ENCODE peak calls at places on chromosome 12, in five cellular contexts. One of them, this sample, is unnamed.
A peak's percentile ranks its signal among the peaks of the same experiment; 100 is the strongest.

GRCh38 chr12:103917873-103918272 is 12.3 kb upstream of the HSP90B1 start:
- DNase-seq in GM03348: no peak
- DNase-seq in neuronal stem cell: no peak
- DNase-seq in C1 segment of cervical spinal cord: no peak
- DNase-seq in testis: no peak
- DNase-seq in this sample: no peak

GRCh38 chr12:68957273-68957672 is 24.3 kb upstream of the CPM start:
- DNase-seq in GM03348: peak; percentile 23
- DNase-seq in neuronal stem cell: no peak
- DNase-seq in C1 segment of cervical spinal cord: no peak
- DNase-seq in testis: no peak
- DNase-seq in this sample: no peak

GRCh38 chr12:102052192-102053061 is 9.4 kb downstream of the WASHC3 start:
- DNase-seq in GM03348: no peak
- DNase-seq in neuronal stem cell: no peak
- DNase-seq in C1 segment of cervical spinal cord: no peak
- DNase-seq in testis: no peak
- DNase-seq in this sample: no peak

GRCh38 chr12:47282206-47282605 is 202.4 kb upstream of the AMIGO2 start:
- DNase-seq in GM03348: peak; percentile 49
- DNase-seq in neuronal stem cell: no peak
- DNase-seq in C1 segment of cervical spinal cord: no peak
- DNase-seq in testis: no peak
- DNase-seq in this sample: no peak

GRCh38 chr12:79933580-79934264 is 1.2 kb downstream of the PPP1R12A start:
- DNase-seq in GM03348: peak; percentile 12
- DNase-seq in neuronal stem cell: peak; percentile 15
- DNase-seq in C1 segment of cervical spinal cord: no peak
- DNase-seq in testis: peak; percentile 37
- DNase-seq in this sample: no peak

GRCh38 chr12:130184531-130185090 is 22.3 kb downstream of the FZD10 start:
- DNase-seq in GM03348: no peak
- DNase-seq in neuronal stem cell: no peak
- DNase-seq in C1 segment of cervical spinal cord: no peak
- DNase-seq in testis: no peak
- DNase-seq in this sample: no peak

GRCh38 chr12:53572134-53572758 is 53.9 kb downstream of the ATF7 start:
- DNase-seq in GM03348: no peak
- DNase-seq in neuronal stem cell: no peak
- DNase-seq in C1 segment of cervical spinal cord: no peak
- DNase-seq in testis: no peak
- DNase-seq in this sample: no peak

GRCh38 chr12:106170285-106170684 is 31.5 kb upstream of the NUAK1 start:
- DNase-seq in GM03348: peak; percentile 49
- DNase-seq in neuronal stem cell: no peak
- DNase-seq in C1 segment of cervical spinal cord: no peak
- DNase-seq in testis: no peak
- DNase-seq in this sample: no peak

GRCh38 chr12:25241171-25242020 is 9.3 kb downstream of the KRAS start:
- DNase-seq in GM03348: peak; percentile 39
- DNase-seq in neuronal stem cell: no peak
- DNase-seq in C1 segment of cervical spinal cord: no peak
- DNase-seq in testis: no peak
- DNase-seq in this sample: no peak

GRCh38 chr12:114403690-114404450 is 2.1 kb downstream of the TBX5 start:
- DNase-seq in GM03348: no peak
- DNase-seq in neuronal stem cell: peak; percentile 31
- DNase-seq in C1 segment of cervical spinal cord: no peak
- DNase-seq in testis: no peak
- DNase-seq in this sample: no peak

GRCh38 chr12:32264995-32265394 is 134.4 kb upstream of the FGD4 start:
- DNase-seq in GM03348: peak; percentile 9
- DNase-seq in neuronal stem cell: no peak
- DNase-seq in C1 segment of cervical spinal cord: no peak
- DNase-seq in testis: no peak
- DNase-seq in this sample: no peak

GRCh38 chr12:76237086-76237701 is 111.0 kb downstream of the BBS10 start:
- DNase-seq in GM03348: no peak
- DNase-seq in neuronal stem cell: no peak
- DNase-seq in C1 segment of cervical spinal cord: no peak
- DNase-seq in testis: no peak
- DNase-seq in this sample: no peak

GRCh38 chr12:29559194-29559593 is 61.7 kb upstream of the OVCH1 start:
- DNase-seq in GM03348: no peak
- DNase-seq in neuronal stem cell: no peak
- DNase-seq in C1 segment of cervical spinal cord: no peak
- DNase-seq in testis: no peak
- DNase-seq in this sample: no peak

GRCh38 chr12:52280319-52280795 is 5.9 kb downstream of the KRT86 start:
- DNase-seq in GM03348: peak; percentile 87
- DNase-seq in neuronal stem cell: no peak
- DNase-seq in C1 segment of cervical spinal cord: no peak
- DNase-seq in testis: no peak
- DNase-seq in this sample: no peak

GRCh38 chr12:99746538-99746937 is 99.0 kb downstream of the GARIN6 start:
- DNase-seq in GM03348: no peak
- DNase-seq in neuronal stem cell: no peak
- DNase-seq in C1 segment of cervical spinal cord: no peak
- DNase-seq in testis: no peak
- DNase-seq in this sample: no peak

GRCh38 chr12:10242539-10242938 is 29.9 kb downstream of the GABARAPL1 start:
- DNase-seq in GM03348: no peak
- DNase-seq in neuronal stem cell: no peak
- DNase-seq in C1 segment of cervical spinal cord: no peak
- DNase-seq in testis: no peak
- DNase-seq in this sample: no peak

GRCh38 chr12:121202407-121203355 is 7.2 kb upstream of the P2RX4 start:
- DNase-seq in GM03348: no peak
- DNase-seq in neuronal stem cell: no peak
- DNase-seq in C1 segment of cervical spinal cord: no peak
- DNase-seq in testis: no peak
- DNase-seq in this sample: no peak

GRCh38 chr12:11621797-11622423 is 27.6 kb upstream of the ETV6 start:
- DNase-seq in GM03348: no peak
- DNase-seq in neuronal stem cell: no peak
- DNase-seq in C1 segment of cervical spinal cord: no peak
- DNase-seq in testis: peak; percentile 39
- DNase-seq in this sample: no peak

GRCh38 chr12:48037267-48037915 is 33.1 kb upstream of the COL2A1 start:
- DNase-seq in GM03348: peak; percentile 31
- DNase-seq in neuronal stem cell: peak; percentile 88
- DNase-seq in C1 segment of cervical spinal cord: no peak
- DNase-seq in testis: no peak
- DNase-seq in this sample: peak; percentile 58

GRCh38 chr12:113862570-113863454 is 103.3 kb downstream of the RBM19 start:
- DNase-seq in GM03348: no peak
- DNase-seq in neuronal stem cell: no peak
- DNase-seq in C1 segment of cervical spinal cord: no peak
- DNase-seq in testis: peak; percentile 48
- DNase-seq in this sample: no peak

GRCh38 chr12:62692884-62693283 is 226.3 kb downstream of the MON2 start:
- DNase-seq in GM03348: peak; percentile 64
- DNase-seq in neuronal stem cell: no peak
- DNase-seq in C1 segment of cervical spinal cord: no peak
- DNase-seq in testis: no peak
- DNase-seq in this sample: no peak

GRCh38 chr12:107360033-107360432 is 266.7 kb upstream of the CRY1 start:
- DNase-seq in GM03348: no peak
- DNase-seq in neuronal stem cell: no peak
- DNase-seq in C1 segment of cervical spinal cord: no peak
- DNase-seq in testis: no peak
- DNase-seq in this sample: no peak

GRCh38 chr12:55658635-55659391 is 22.1 kb downstream of the OR10P1 start:
- DNase-seq in GM03348: no peak
- DNase-seq in neuronal stem cell: no peak
- DNase-seq in C1 segment of cervical spinal cord: no peak
- DNase-seq in testis: no peak
- DNase-seq in this sample: no peak

GRCh38 chr12:51131745-51132521 is 41.0 kb downstream of the TFCP2 start:
- DNase-seq in GM03348: no peak
- DNase-seq in neuronal stem cell: no peak
- DNase-seq in C1 segment of cervical spinal cord: no peak
- DNase-seq in testis: no peak
- DNase-seq in this sample: no peak

GRCh38 chr12:31578632-31579031 is 12.3 kb downstream of the DENND5B start:
- DNase-seq in GM03348: peak; percentile 48
- DNase-seq in neuronal stem cell: no peak
- DNase-seq in C1 segment of cervical spinal cord: no peak
- DNase-seq in testis: no peak
- DNase-seq in this sample: no peak

GRCh38 chr12:116381744-116382455 is 104.4 kb upstream of the MED13L start:
- DNase-seq in GM03348: peak; percentile 93
- DNase-seq in neuronal stem cell: peak; percentile 82
- DNase-seq in C1 segment of cervical spinal cord: no peak
- DNase-seq in testis: no peak
- DNase-seq in this sample: peak; percentile 17

GRCh38 chr12:118164798-118165486 is 29.0 kb downstream of the PEBP1 start:
- DNase-seq in GM03348: peak; percentile 54
- DNase-seq in neuronal stem cell: peak; percentile 18
- DNase-seq in C1 segment of cervical spinal cord: no peak
- DNase-seq in testis: peak; percentile 60
- DNase-seq in this sample: peak; percentile 39

GRCh38 chr12:11706509-11707331 is 57.2 kb downstream of the ETV6 start:
- DNase-seq in GM03348: no peak
- DNase-seq in neuronal stem cell: no peak
- DNase-seq in C1 segment of cervical spinal cord: no peak
- DNase-seq in testis: no peak
- DNase-seq in this sample: no peak

GRCh38 chr12:108622425-108622824 is 11.3 kb downstream of the SELPLG start:
- DNase-seq in GM03348: no peak
- DNase-seq in neuronal stem cell: no peak
- DNase-seq in C1 segment of cervical spinal cord: no peak
- DNase-seq in testis: no peak
- DNase-seq in this sample: no peak